ENCODE peak calls at places on chromosomes 11 and 22, in eight cellular contexts. One of them, this sample, is unnamed.
A peak's percentile ranks its signal among the peaks of the same experiment; 100 is the strongest.

GRCh38 chr11:34641981-34642380 is 21.1 kb downstream of the EHF start:
- DNase-seq in fibroblast of lung: no peak
- DNase-seq in MM.1S: no peak
- DNase-seq in H9: no peak
- DNase-seq in GM23248: no peak
- DNase-seq in adrenal gland: no peak
- DNase-seq in left ventricle myocardium inferior: no peak
- DNase-seq in heart right ventricle: no peak
- DNase-seq in this sample: peak; percentile 77

GRCh38 chr22:19878461-19879247 is 24.0 kb upstream of the GNB1L start:
- DNase-seq in heart right ventricle: no peak
- DNase-seq in MM.1S: no peak
- DNase-seq in adrenal gland: no peak
- DNase-seq in left ventricle myocardium inferior: no peak
- DNase-seq in fibroblast of lung: no peak
- DNase-seq in GM23248: peak; percentile 44
- DNase-seq in H9: no peak
- DNase-seq in this sample: peak; percentile 6

GRCh38 chr11:48094643-48095339 is 114.4 kb downstream of the PTPRJ start:
- DNase-seq in adrenal gland: no peak
- DNase-seq in fibroblast of lung: no peak
- DNase-seq in GM23248: no peak
- DNase-seq in MM.1S: no peak
- DNase-seq in H9: no peak
- DNase-seq in left ventricle myocardium inferior: no peak
- DNase-seq in heart right ventricle: no peak
- DNase-seq in this sample: no peak

GRCh38 chr11:103420593-103420992 is 311.4 kb downstream of the DYNC2H1 start:
- DNase-seq in H9: no peak
- DNase-seq in MM.1S: peak; percentile 38
- DNase-seq in fibroblast of lung: peak; percentile 83
- DNase-seq in GM23248: peak; percentile 18
- DNase-seq in left ventricle myocardium inferior: no peak
- DNase-seq in heart right ventricle: no peak
- DNase-seq in adrenal gland: no peak
- DNase-seq in this sample: no peak

GRCh38 chr22:35392357-35392756 is 7.6 kb upstream of the MCM5 start:
- DNase-seq in GM23248: no peak
- DNase-seq in adrenal gland: no peak
- DNase-seq in fibroblast of lung: no peak
- DNase-seq in H9: no peak
- DNase-seq in left ventricle myocardium inferior: no peak
- DNase-seq in heart right ventricle: no peak
- DNase-seq in MM.1S: peak; percentile 37
- DNase-seq in this sample: no peak

GRCh38 chr11:66680966-66681645 is 3.4 kb upstream of the RBM4B start:
- DNase-seq in adrenal gland: no peak
- DNase-seq in fibroblast of lung: no peak
- DNase-seq in left ventricle myocardium inferior: no peak
- DNase-seq in GM23248: no peak
- DNase-seq in MM.1S: no peak
- DNase-seq in heart right ventricle: no peak
- DNase-seq in H9: no peak
- DNase-seq in this sample: no peak

GRCh38 chr11:98365185-98365584 is 655.6 kb upstream of the CNTN5 start:
- DNase-seq in H9: no peak
- DNase-seq in fibroblast of lung: no peak
- DNase-seq in heart right ventricle: no peak
- DNase-seq in left ventricle myocardium inferior: no peak
- DNase-seq in adrenal gland: no peak
- DNase-seq in GM23248: no peak
- DNase-seq in MM.1S: no peak
- DNase-seq in this sample: no peak

GRCh38 chr11:35541621-35542375 is 16.4 kb upstream of the PAMR1 start:
- DNase-seq in fibroblast of lung: peak; percentile 97
- DNase-seq in MM.1S: no peak
- DNase-seq in adrenal gland: peak; percentile 80
- DNase-seq in left ventricle myocardium inferior: peak; percentile 29
- DNase-seq in H9: no peak
- DNase-seq in heart right ventricle: no peak
- DNase-seq in GM23248: peak; percentile 90
- DNase-seq in this sample: no peak

GRCh38 chr11:77515063-77515462 is 41.2 kb upstream of the PAK1 start:
- DNase-seq in left ventricle myocardium inferior: no peak
- DNase-seq in H9: no peak
- DNase-seq in fibroblast of lung: no peak
- DNase-seq in GM23248: no peak
- DNase-seq in heart right ventricle: no peak
- DNase-seq in adrenal gland: no peak
- DNase-seq in MM.1S: no peak
- DNase-seq in this sample: no peak

GRCh38 chr22:49514656-49515055 is 313.0 kb downstream of the BRD1 start:
- DNase-seq in GM23248: no peak
- DNase-seq in heart right ventricle: no peak
- DNase-seq in H9: peak; percentile 19
- DNase-seq in fibroblast of lung: no peak
- DNase-seq in left ventricle myocardium inferior: no peak
- DNase-seq in MM.1S: no peak
- DNase-seq in adrenal gland: no peak
- DNase-seq in this sample: no peak

GRCh38 chr11:1983601-1983961 is 14.1 kb downstream of the H19 start:
- DNase-seq in heart right ventricle: peak; percentile 0
- DNase-seq in H9: no peak
- DNase-seq in MM.1S: no peak
- DNase-seq in adrenal gland: no peak
- DNase-seq in GM23248: no peak
- DNase-seq in fibroblast of lung: no peak
- DNase-seq in left ventricle myocardium inferior: no peak
- DNase-seq in this sample: no peak

GRCh38 chr11:12215192-12215591 is 104.8 kb downstream of the MICAL2 start:
- DNase-seq in GM23248: no peak
- DNase-seq in heart right ventricle: no peak
- DNase-seq in left ventricle myocardium inferior: no peak
- DNase-seq in adrenal gland: no peak
- DNase-seq in MM.1S: no peak
- DNase-seq in fibroblast of lung: no peak
- DNase-seq in H9: no peak
- DNase-seq in this sample: no peak

GRCh38 chr22:22037740-22038139 is 55.2 kb upstream of the TOP3B start:
- DNase-seq in H9: no peak
- DNase-seq in GM23248: peak; percentile 30
- DNase-seq in heart right ventricle: no peak
- DNase-seq in adrenal gland: no peak
- DNase-seq in fibroblast of lung: peak; percentile 70
- DNase-seq in MM.1S: no peak
- DNase-seq in left ventricle myocardium inferior: no peak
- DNase-seq in this sample: no peak

GRCh38 chr11:66915046-66915832 is 42.9 kb downstream of the PC start:
- DNase-seq in GM23248: no peak
- DNase-seq in left ventricle myocardium inferior: no peak
- DNase-seq in fibroblast of lung: no peak
- DNase-seq in MM.1S: no peak
- DNase-seq in adrenal gland: no peak
- DNase-seq in heart right ventricle: no peak
- DNase-seq in H9: peak; percentile 62
- DNase-seq in this sample: no peak

GRCh38 chr22:39194098-39194497 is 41.6 kb upstream of the CBX7 start:
- DNase-seq in adrenal gland: no peak
- DNase-seq in H9: no peak
- DNase-seq in GM23248: no peak
- DNase-seq in left ventricle myocardium inferior: no peak
- DNase-seq in fibroblast of lung: no peak
- DNase-seq in heart right ventricle: no peak
- DNase-seq in MM.1S: no peak
- DNase-seq in this sample: no peak

GRCh38 chr22:38347944-38348750 is 30.9 kb upstream of the CSNK1E start:
- DNase-seq in GM23248: peak; percentile 54
- DNase-seq in fibroblast of lung: no peak
- DNase-seq in adrenal gland: no peak
- DNase-seq in H9: no peak
- DNase-seq in MM.1S: no peak
- DNase-seq in left ventricle myocardium inferior: no peak
- DNase-seq in heart right ventricle: no peak
- DNase-seq in this sample: no peak

GRCh38 chr11:8356731-8357504 is 93.2 kb upstream of the LMO1 start:
- DNase-seq in left ventricle myocardium inferior: no peak
- DNase-seq in heart right ventricle: peak; percentile 26
- DNase-seq in H9: no peak
- DNase-seq in adrenal gland: no peak
- DNase-seq in MM.1S: no peak
- DNase-seq in fibroblast of lung: peak; percentile 49
- DNase-seq in GM23248: peak; percentile 64
- DNase-seq in this sample: peak; percentile 19

DNA sequence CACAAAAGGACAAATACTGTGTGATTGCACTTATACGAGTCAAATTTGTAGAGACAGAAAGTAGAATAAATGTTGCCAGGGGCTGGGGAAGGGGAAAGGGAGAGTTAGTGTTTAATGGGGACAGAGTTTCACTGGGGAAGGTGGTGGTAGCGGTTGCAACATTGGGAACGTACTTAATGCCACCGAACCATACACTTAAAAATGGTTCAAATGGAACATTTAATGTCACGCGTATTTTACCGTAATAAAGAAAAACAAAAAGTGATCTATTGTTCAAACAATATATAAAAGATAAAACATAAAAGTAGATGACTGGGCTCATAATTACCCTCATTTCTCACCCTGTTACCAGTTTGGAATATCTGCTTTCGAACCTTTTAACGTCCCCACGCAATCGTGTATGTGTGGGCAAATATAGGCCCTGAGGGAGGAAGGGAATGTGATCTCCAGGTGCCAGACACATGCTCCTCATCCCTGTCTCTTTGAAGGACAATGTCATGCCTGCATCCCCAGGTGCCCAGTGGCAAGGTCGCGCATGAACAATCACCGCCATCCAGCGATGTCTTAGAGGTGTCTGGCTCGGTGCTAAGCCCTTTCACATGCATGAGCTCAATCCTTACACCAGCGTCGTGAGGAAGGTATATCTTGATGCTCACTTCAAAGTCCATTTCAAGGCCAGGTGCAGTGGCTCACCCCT is 35.3 kb downstream of the LIF start:
- DNase-seq in left ventricle myocardium inferior: no peak
- DNase-seq in MM.1S: no peak
- DNase-seq in heart right ventricle: no peak
- DNase-seq in GM23248: no peak
- DNase-seq in fibroblast of lung: no peak
- DNase-seq in adrenal gland: no peak
- DNase-seq in H9: no peak
- DNase-seq in this sample: no peak
- H3K27ac ChIP-seq in left ventricle myocardium inferior: no peak overlapping the region
- H3K27ac ChIP-seq in MM.1S: no peak overlapping the region
- H3K27ac ChIP-seq in heart right ventricle: no peak overlapping the region
- H3K27ac ChIP-seq in GM23248: no peak overlapping the region
- H3K27ac ChIP-seq in fibroblast of lung: no peak overlapping the region
- H3K27ac ChIP-seq in adrenal gland: no peak overlapping the region
- H3K27ac ChIP-seq in H9: no peak overlapping the region
- H3K27ac ChIP-seq in this sample: no peak overlapping the region

GRCh38 chr22:27203276-27203660 is 545.9 kb downstream of the MIAT start:
- DNase-seq in heart right ventricle: no peak
- DNase-seq in fibroblast of lung: no peak
- DNase-seq in left ventricle myocardium inferior: no peak
- DNase-seq in adrenal gland: no peak
- DNase-seq in GM23248: no peak
- DNase-seq in MM.1S: no peak
- DNase-seq in H9: no peak
- DNase-seq in this sample: no peak
- H3K27ac ChIP-seq in heart right ventricle: no peak overlapping the region
- H3K27ac ChIP-seq in fibroblast of lung: peak overlapping the region; percentile 23
- H3K27ac ChIP-seq in left ventricle myocardium inferior: no peak overlapping the region
- H3K27ac ChIP-seq in adrenal gland: no peak overlapping the region
- H3K27ac ChIP-seq in GM23248: peak overlapping the region; percentile 89
- H3K27ac ChIP-seq in MM.1S: no peak overlapping the region
- H3K27ac ChIP-seq in H9: no peak overlapping the region
- H3K27ac ChIP-seq in this sample: no peak overlapping the region

GRCh38 chr11:114310095-114310494 is 13.9 kb downstream of the NNMT start:
- DNase-seq in GM23248: peak; percentile 8
- DNase-seq in left ventricle myocardium inferior: no peak
- DNase-seq in adrenal gland: no peak
- DNase-seq in MM.1S: no peak
- DNase-seq in H9: no peak
- DNase-seq in fibroblast of lung: no peak
- DNase-seq in heart right ventricle: no peak
- DNase-seq in this sample: no peak

GRCh38 chr11:114304969-114305368 is 8.8 kb downstream of the NNMT start:
- DNase-seq in GM23248: no peak
- DNase-seq in H9: no peak
- DNase-seq in fibroblast of lung: no peak
- DNase-seq in left ventricle myocardium inferior: no peak
- DNase-seq in MM.1S: no peak
- DNase-seq in adrenal gland: no peak
- DNase-seq in heart right ventricle: no peak
- DNase-seq in this sample: no peak

GRCh38 chr11:114308689-114309089 is 12.5 kb downstream of the NNMT start:
- DNase-seq in left ventricle myocardium inferior: no peak
- DNase-seq in MM.1S: no peak
- DNase-seq in GM23248: peak; percentile 93
- DNase-seq in adrenal gland: no peak
- DNase-seq in H9: no peak
- DNase-seq in heart right ventricle: no peak
- DNase-seq in fibroblast of lung: peak; percentile 66
- DNase-seq in this sample: peak; percentile 49

GRCh38 chr11:114309517-114309916 is 13.3 kb downstream of the NNMT start:
- DNase-seq in H9: no peak
- DNase-seq in left ventricle myocardium inferior: no peak
- DNase-seq in MM.1S: no peak
- DNase-seq in adrenal gland: no peak
- DNase-seq in fibroblast of lung: no peak
- DNase-seq in GM23248: peak; percentile 47
- DNase-seq in heart right ventricle: no peak
- DNase-seq in this sample: no peak

DNA sequence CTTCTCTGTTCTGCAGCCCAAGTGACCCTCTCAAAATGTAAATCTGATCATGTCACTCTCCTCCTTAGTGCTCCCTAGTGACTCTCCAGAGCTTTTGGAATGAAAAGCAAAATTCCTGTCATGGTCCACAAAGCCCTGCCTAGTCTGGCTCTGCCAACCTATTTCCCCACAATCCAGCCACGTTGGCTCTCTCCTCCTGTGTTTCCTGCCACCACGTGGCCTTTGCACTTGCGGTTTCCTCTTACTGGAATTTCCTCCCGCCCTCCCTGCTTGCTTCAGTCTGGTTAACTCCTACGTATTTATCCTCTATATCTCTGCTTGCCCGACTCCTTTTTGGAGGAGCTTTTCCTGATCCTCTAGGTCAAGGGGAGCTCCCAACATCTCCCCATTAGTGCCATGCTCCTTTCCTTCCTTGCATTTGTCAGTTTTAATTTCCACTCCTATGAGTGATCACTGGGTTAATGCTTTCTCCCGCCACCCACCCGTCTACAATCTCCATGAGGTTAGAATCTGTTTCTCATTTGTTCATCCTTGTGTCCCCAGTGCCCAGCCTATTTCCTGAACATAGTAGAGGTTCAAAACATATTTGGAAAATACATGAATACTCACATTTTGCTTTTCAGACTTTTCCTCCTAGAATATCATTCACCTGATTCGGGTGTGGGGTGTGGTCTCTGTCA is 11.5 kb downstream of the NNMT start:
- DNase-seq in left ventricle myocardium inferior: peak; percentile 45
- DNase-seq in GM23248: peak; percentile 97
- DNase-seq in H9: no peak
- DNase-seq in fibroblast of lung: peak; percentile 93
- DNase-seq in MM.1S: no peak
- DNase-seq in heart right ventricle: peak; percentile 25
- DNase-seq in adrenal gland: peak; percentile 57
- DNase-seq in this sample: peak; percentile 20
- H3K27ac ChIP-seq in left ventricle myocardium inferior: peak overlapping the region; percentile 67
- H3K27ac ChIP-seq in GM23248: peak overlapping the region; percentile 99
- H3K27ac ChIP-seq in H9: no peak overlapping the region
- H3K27ac ChIP-seq in fibroblast of lung: peak overlapping the region; percentile 81
- H3K27ac ChIP-seq in MM.1S: no peak overlapping the region
- H3K27ac ChIP-seq in heart right ventricle: peak overlapping the region; percentile 6
- H3K27ac ChIP-seq in adrenal gland: no peak overlapping the region
- H3K27ac ChIP-seq in this sample: no peak overlapping the region

GRCh38 chr11:86136542-86136941 is 67.7 kb upstream of the PICALM start:
- DNase-seq in H9: no peak
- DNase-seq in fibroblast of lung: no peak
- DNase-seq in left ventricle myocardium inferior: no peak
- DNase-seq in heart right ventricle: no peak
- DNase-seq in MM.1S: no peak
- DNase-seq in adrenal gland: no peak
- DNase-seq in GM23248: no peak
- DNase-seq in this sample: no peak
- H3K27ac ChIP-seq in H9: no peak overlapping the region
- H3K27ac ChIP-seq in fibroblast of lung: no peak overlapping the region
- H3K27ac ChIP-seq in left ventricle myocardium inferior: no peak overlapping the region
- H3K27ac ChIP-seq in heart right ventricle: no peak overlapping the region
- H3K27ac ChIP-seq in MM.1S: no peak overlapping the region
- H3K27ac ChIP-seq in adrenal gland: no peak overlapping the region
- H3K27ac ChIP-seq in GM23248: no peak overlapping the region
- H3K27ac ChIP-seq in this sample: no peak overlapping the region